ENCODE peak calls at places on chromosomes 2 and 18, in seven cellular contexts. O is thoracic aorta, X is GM23248, G is T follicular helper cell, N is astrocyte of the spinal cord, R is EL, U is bronchial epithelial cell. B is an unnamed sample.

GRCh38 chr2:63425079-63425416 is 163.2 kb downstream of the WDPCP start:
- DNase-seq in G (no peak), R (no peak), N (no peak), U (no peak), O (no peak), X (no peak), B (no peak)

GRCh38 chr2:226799976-226800940 is 638 bp upstream of the IRS1 start:
- DNase-seq in G (no peak), O (no peak), N (peak), R (peak), U (peak), X (peak), B (peak)

GRCh38 chr2:44970846-44971450 is 29.4 kb downstream of the SIX3 start:
- DNase-seq in O (no peak), N (peak), X (no peak), R (peak), U (no peak), G (no peak), B (no peak)

GRCh38 chr2:133416756-133417155 is 151.5 kb downstream of the NCKAP5 start:
- DNase-seq in R (no peak), X (no peak), O (no peak), N (no peak), G (no peak), U (no peak), B (no peak)

GRCh38 chr18:75865639-75866038 is 438.1 kb upstream of the SMIM21 start:
- DNase-seq in R (no peak), O (no peak), G (no peak), U (no peak), N (no peak), X (no peak), B (no peak)

GRCh38 chr2:241088376-241088775 is 13.7 kb downstream of the MTERF4 start:
- DNase-seq in R (no peak), O (no peak), N (no peak), U (no peak), X (no peak), G (no peak), B (no peak)

GRCh38 chr2:144324446-144325045 is 195.4 kb downstream of the ZEB2 start:
- DNase-seq in R (no peak), U (peak), N (no peak), X (no peak), G (no peak), O (no peak), B (no peak)

GRCh38 chr2:112869258-112869842 is 32.8 kb upstream of the IL1B start:
- DNase-seq in N (peak), X (peak), O (no peak), R (peak), G (no peak), U (peak), B (peak)

GRCh38 chr2:94875820-94876522 is 4.7 kb downstream of the TEKT4 start:
- DNase-seq in O (no peak), X (no peak), R (no peak), U (no peak), G (no peak), N (no peak), B (no peak)

GRCh38 chr2:241877197-241877685 is 7.7 kb downstream of the RTP5 start:
- DNase-seq in R (no peak), O (no peak), G (no peak), N (no peak), U (no peak), X (no peak), B (no peak)

GRCh38 chr18:47247833-47248609 is 3.4 kb downstream of the SKOR2 start:
- DNase-seq in G (no peak), O (no peak), R (no peak), X (no peak), U (no peak), N (no peak), B (no peak)